ENCODE peak calls at places on chromosomes 5 and 9, in five cellular contexts. One of them, this sample, is unnamed.

GRCh38 chr5:31824886-31825774 is 186.2 kb downstream of the PDZD2 start:
- DNase-seq in upper lobe of left lung: no peak
- DNase-seq in HCT116: peak; percentile 61
- DNase-seq in prostate gland: peak; percentile 65
- DNase-seq in sigmoid colon: peak; percentile 68
- DNase-seq in this sample: no peak

GRCh38 chr5:59423021-59423420 is 470.5 kb downstream of the PDE4D start:
- DNase-seq in prostate gland: no peak
- DNase-seq in HCT116: no peak
- DNase-seq in upper lobe of left lung: no peak
- DNase-seq in sigmoid colon: no peak
- DNase-seq in this sample: no peak

GRCh38 chr9:33452828-33453271 is 5.5 kb upstream of the AQP3 start:
- DNase-seq in upper lobe of left lung: no peak
- DNase-seq in prostate gland: peak; percentile 62
- DNase-seq in HCT116: peak; percentile 63
- DNase-seq in sigmoid colon: no peak
- DNase-seq in this sample: no peak

GRCh38 chr9:90835206-90835605 is 33.6 kb downstream of the SYK start:
- DNase-seq in sigmoid colon: no peak
- DNase-seq in HCT116: no peak
- DNase-seq in prostate gland: no peak
- DNase-seq in upper lobe of left lung: no peak
- DNase-seq in this sample: no peak

GRCh38 chr9:93865245-93865644 is 89.9 kb downstream of the BARX1 start:
- DNase-seq in HCT116: no peak
- DNase-seq in prostate gland: no peak
- DNase-seq in sigmoid colon: no peak
- DNase-seq in upper lobe of left lung: peak; percentile 33
- DNase-seq in this sample: no peak

GRCh38 chr5:72380491-72381274 is 60.5 kb downstream of the PTCD2 start:
- DNase-seq in prostate gland: no peak
- DNase-seq in HCT116: no peak
- DNase-seq in sigmoid colon: no peak
- DNase-seq in upper lobe of left lung: peak; percentile 44
- DNase-seq in this sample: no peak

GRCh38 chr9:130866474-130866965 is 30.1 kb downstream of the QRFP start:
- DNase-seq in sigmoid colon: peak; percentile 82
- DNase-seq in upper lobe of left lung: no peak
- DNase-seq in HCT116: peak; percentile 92
- DNase-seq in prostate gland: peak; percentile 84
- DNase-seq in this sample: peak; percentile 73

GRCh38 chr9:123522921-123523320 is 166.9 kb downstream of the CRB2 start:
- DNase-seq in prostate gland: no peak
- DNase-seq in upper lobe of left lung: no peak
- DNase-seq in sigmoid colon: no peak
- DNase-seq in HCT116: no peak
- DNase-seq in this sample: no peak

GRCh38 chr9:35501941-35502340 is 12.0 kb downstream of the RUSC2 start:
- DNase-seq in HCT116: no peak
- DNase-seq in sigmoid colon: no peak
- DNase-seq in prostate gland: no peak
- DNase-seq in upper lobe of left lung: no peak
- DNase-seq in this sample: no peak

GRCh38 chr5:138770977-138771376 is 17.8 kb downstream of the CTNNA1 start:
- DNase-seq in sigmoid colon: no peak
- DNase-seq in upper lobe of left lung: no peak
- DNase-seq in HCT116: no peak
- DNase-seq in prostate gland: no peak
- DNase-seq in this sample: no peak

GRCh38 chr5:93807860-93808259 is 66.5 kb upstream of the POU5F2 start:
- DNase-seq in HCT116: no peak
- DNase-seq in sigmoid colon: no peak
- DNase-seq in upper lobe of left lung: no peak
- DNase-seq in prostate gland: no peak
- DNase-seq in this sample: no peak

GRCh38 chr5:128081111-128081865 is 2.3 kb upstream of the SLC12A2 start:
- DNase-seq in HCT116: peak; percentile 24
- DNase-seq in sigmoid colon: no peak
- DNase-seq in upper lobe of left lung: no peak
- DNase-seq in prostate gland: no peak
- DNase-seq in this sample: no peak

GRCh38 chr5:180201051-180201987 is 7.7 kb downstream of the RASGEF1C start:
- DNase-seq in upper lobe of left lung: peak; percentile 4
- DNase-seq in prostate gland: no peak
- DNase-seq in sigmoid colon: no peak
- DNase-seq in HCT116: peak; percentile 27
- DNase-seq in this sample: peak; percentile 54

GRCh38 chr5:140207250-140207954 is 32.4 kb downstream of the CYSTM1 start:
- DNase-seq in prostate gland: no peak
- DNase-seq in upper lobe of left lung: no peak
- DNase-seq in sigmoid colon: no peak
- DNase-seq in HCT116: no peak
- DNase-seq in this sample: no peak

GRCh38 chr9:14277202-14277601 is 36.7 kb downstream of the NFIB start:
- DNase-seq in prostate gland: peak; percentile 23
- DNase-seq in HCT116: peak; percentile 7
- DNase-seq in upper lobe of left lung: no peak
- DNase-seq in sigmoid colon: no peak
- DNase-seq in this sample: no peak

GRCh38 chr9:86557063-86557766 is 203.0 kb upstream of the TUT7 start:
- DNase-seq in HCT116: no peak
- DNase-seq in prostate gland: no peak
- DNase-seq in upper lobe of left lung: no peak
- DNase-seq in sigmoid colon: peak; percentile 81
- DNase-seq in this sample: no peak

GRCh38 chr9:96136992-96137665 is 164.8 kb downstream of the HSD17B3 start:
- DNase-seq in prostate gland: peak; percentile 82
- DNase-seq in upper lobe of left lung: peak; percentile 54
- DNase-seq in HCT116: no peak
- DNase-seq in sigmoid colon: peak; percentile 87
- DNase-seq in this sample: no peak

GRCh38 chr9:111825468-111826145 is 30.9 kb upstream of the SHOC1 start:
- DNase-seq in prostate gland: no peak
- DNase-seq in upper lobe of left lung: no peak
- DNase-seq in sigmoid colon: no peak
- DNase-seq in HCT116: no peak
- DNase-seq in this sample: no peak

GRCh38 chr9:129907196-129907595 is 71.9 kb downstream of the USP20 start:
- DNase-seq in sigmoid colon: no peak
- DNase-seq in HCT116: no peak
- DNase-seq in prostate gland: no peak
- DNase-seq in upper lobe of left lung: no peak
- DNase-seq in this sample: no peak

GRCh38 chr5:103041071-103041676 is 78.8 kb downstream of the GIN1 start:
- DNase-seq in HCT116: peak; percentile 49
- DNase-seq in upper lobe of left lung: no peak
- DNase-seq in sigmoid colon: no peak
- DNase-seq in prostate gland: no peak
- DNase-seq in this sample: no peak

GRCh38 chr5:10442581-10442980 is 902 bp downstream of the ROPN1L start:
- DNase-seq in HCT116: no peak
- DNase-seq in sigmoid colon: no peak
- DNase-seq in upper lobe of left lung: no peak
- DNase-seq in prostate gland: no peak
- DNase-seq in this sample: no peak

GRCh38 chr9:92506184-92506857 is 24.0 kb upstream of the ASPN start:
- DNase-seq in HCT116: no peak
- DNase-seq in prostate gland: no peak
- DNase-seq in sigmoid colon: peak; percentile 75
- DNase-seq in upper lobe of left lung: no peak
- DNase-seq in this sample: no peak

GRCh38 chr9:125189011-125189360 is 617 bp downstream of the PPP6C start:
- DNase-seq in sigmoid colon: peak; percentile 70
- DNase-seq in HCT116: no peak
- DNase-seq in prostate gland: peak; percentile 8
- DNase-seq in upper lobe of left lung: no peak
- DNase-seq in this sample: peak; percentile 91

GRCh38 chr5:154356256-154356655 is 89.5 kb upstream of the SAP30L start:
- DNase-seq in prostate gland: no peak
- DNase-seq in sigmoid colon: peak; percentile 40
- DNase-seq in upper lobe of left lung: no peak
- DNase-seq in HCT116: no peak
- DNase-seq in this sample: no peak

GRCh38 chr5:102778478-102778877 is 23.4 kb downstream of the PAM start:
- DNase-seq in upper lobe of left lung: no peak
- DNase-seq in sigmoid colon: no peak
- DNase-seq in prostate gland: no peak
- DNase-seq in HCT116: no peak
- DNase-seq in this sample: no peak

GRCh38 chr5:170368593-170368992 is 20.6 kb downstream of the KCNMB1 start:
- DNase-seq in upper lobe of left lung: no peak
- DNase-seq in HCT116: no peak
- DNase-seq in sigmoid colon: peak; percentile 32
- DNase-seq in prostate gland: no peak
- DNase-seq in this sample: no peak

GRCh38 chr5:150503977-150504620 is 3.8 kb upstream of the NDST1 start:
- DNase-seq in upper lobe of left lung: no peak
- DNase-seq in HCT116: no peak
- DNase-seq in prostate gland: peak; percentile 21
- DNase-seq in sigmoid colon: peak; percentile 73
- DNase-seq in this sample: peak; percentile 83

GRCh38 chr9:101443358-101443757 is 7.8 kb upstream of the ALDOB start:
- DNase-seq in upper lobe of left lung: peak; percentile 28
- DNase-seq in prostate gland: no peak
- DNase-seq in sigmoid colon: peak; percentile 69
- DNase-seq in HCT116: no peak
- DNase-seq in this sample: no peak

GRCh38 chr9:134698111-134698510 is 56.5 kb downstream of the COL5A1 start:
- DNase-seq in sigmoid colon: no peak
- DNase-seq in upper lobe of left lung: no peak
- DNase-seq in prostate gland: no peak
- DNase-seq in HCT116: no peak
- DNase-seq in this sample: no peak

GRCh38 chr9:137422668-137423000 is 328 bp downstream of the EXD3 start:
- DNase-seq in upper lobe of left lung: peak; percentile 91
- DNase-seq in HCT116: no peak
- DNase-seq in prostate gland: no peak
- DNase-seq in sigmoid colon: peak; percentile 69
- DNase-seq in this sample: peak; percentile 88

DNA sequence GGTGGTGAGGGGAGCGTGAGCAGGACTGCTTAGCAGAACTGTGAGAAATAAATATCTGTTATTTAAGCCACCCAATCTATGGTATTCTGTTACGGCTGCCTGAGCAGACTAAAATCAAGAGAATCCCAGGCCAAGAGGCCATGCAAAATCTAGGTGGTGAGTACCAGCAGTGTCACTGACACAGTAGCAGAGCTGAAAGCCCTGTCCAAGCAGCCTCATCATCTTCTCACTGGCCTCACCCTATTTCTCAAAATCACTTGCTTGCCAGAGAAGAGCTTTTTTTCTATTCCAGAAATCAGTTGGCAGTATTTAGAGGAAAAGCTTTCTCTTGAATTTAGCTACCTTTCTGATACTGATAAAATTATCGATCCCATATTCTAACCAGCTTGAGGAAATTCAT is 68.0 kb downstream of the RETREG1 start:
- DNase-seq in sigmoid colon: no peak
- DNase-seq in upper lobe of left lung: no peak
- DNase-seq in HCT116: no peak
- DNase-seq in prostate gland: no peak
- DNase-seq in this sample: no peak
- H3K27ac ChIP-seq in sigmoid colon: no peak overlapping the region
- H3K27ac ChIP-seq in upper lobe of left lung: no peak overlapping the region
- H3K27ac ChIP-seq in HCT116: no peak overlapping the region
- H3K27ac ChIP-seq in prostate gland: peak overlapping the region; percentile 30
- H3K27ac ChIP-seq in this sample: no peak overlapping the region

DNA sequence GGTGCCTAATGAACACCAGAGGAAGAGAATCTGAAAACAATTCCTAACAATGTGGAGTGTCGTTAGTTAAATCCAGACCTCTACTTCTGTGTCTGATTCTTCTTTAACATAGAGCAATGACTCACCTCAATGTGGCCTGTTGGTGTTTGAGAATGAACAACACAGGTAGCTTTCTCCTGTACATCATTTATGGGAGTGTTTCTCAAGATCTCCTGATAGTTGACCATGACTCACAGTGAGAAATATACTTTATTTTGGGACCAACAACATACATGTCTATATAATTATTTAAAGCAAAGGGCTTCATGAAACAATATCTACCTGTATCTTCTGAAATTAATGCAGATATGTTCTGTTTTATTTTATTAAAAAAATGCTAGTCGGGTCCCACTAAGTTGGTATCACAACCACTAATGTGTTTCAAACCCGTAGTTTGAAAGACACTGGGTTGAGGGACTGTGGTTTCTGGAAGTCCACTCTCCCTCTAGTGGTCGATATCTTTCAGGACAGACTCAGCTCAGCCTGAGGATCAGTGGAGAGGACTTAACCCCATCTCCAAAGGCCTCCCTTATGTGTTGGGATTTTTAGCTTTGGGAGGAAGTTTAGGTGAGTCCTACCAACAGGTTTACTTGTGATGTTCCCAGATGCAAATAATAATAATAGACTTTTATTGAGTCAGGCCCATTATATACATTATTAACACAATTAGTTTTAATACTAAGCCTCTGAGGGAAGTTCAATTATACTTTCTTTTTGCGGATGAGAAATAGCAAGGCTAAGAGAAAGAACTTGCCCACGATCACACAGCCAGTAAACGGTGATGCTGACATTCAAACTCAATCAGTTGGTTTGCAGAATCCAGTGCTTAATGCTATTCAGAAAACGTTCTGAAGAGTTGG is 70.0 kb upstream of the KLF9 start:
- DNase-seq in HCT116: peak; percentile 68
- DNase-seq in sigmoid colon: peak; percentile 80
- DNase-seq in upper lobe of left lung: no peak
- DNase-seq in prostate gland: peak; percentile 53
- DNase-seq in this sample: no peak
- TF ChIP-seq POLR2AphosphoS5 in HCT116: no peak
- TF ChIP-seq POLR2AphosphoS5 in sigmoid colon: peak; percentile 43
- TF ChIP-seq POLR2AphosphoS5 in upper lobe of left lung: no peak
- TF ChIP-seq POLR2AphosphoS5 in prostate gland: peak; percentile 60
- TF ChIP-seq POLR2AphosphoS5 in this sample: no peak

GRCh38 chr5:52774005-52774410 is 13.7 kb upstream of the ITGA1 start:
- DNase-seq in HCT116: no peak
- DNase-seq in prostate gland: no peak
- DNase-seq in upper lobe of left lung: no peak
- DNase-seq in sigmoid colon: no peak
- DNase-seq in this sample: no peak

GRCh38 chr5:52778784-52779183 is 8.9 kb upstream of the ITGA1 start:
- DNase-seq in prostate gland: no peak
- DNase-seq in HCT116: no peak
- DNase-seq in upper lobe of left lung: no peak
- DNase-seq in sigmoid colon: no peak
- DNase-seq in this sample: no peak

GRCh38 chr5:52779213-52779612 is 8.5 kb upstream of the ITGA1 start:
- DNase-seq in prostate gland: no peak
- DNase-seq in upper lobe of left lung: no peak
- DNase-seq in sigmoid colon: no peak
- DNase-seq in HCT116: no peak
- DNase-seq in this sample: no peak

GRCh38 chr5:52776116-52776515 is 11.6 kb upstream of the ITGA1 start:
- DNase-seq in HCT116: no peak
- DNase-seq in prostate gland: no peak
- DNase-seq in sigmoid colon: no peak
- DNase-seq in upper lobe of left lung: no peak
- DNase-seq in this sample: no peak

GRCh38 chr5:52777186-52777585 is 10.5 kb upstream of the ITGA1 start:
- DNase-seq in prostate gland: no peak
- DNase-seq in upper lobe of left lung: no peak
- DNase-seq in sigmoid colon: no peak
- DNase-seq in HCT116: no peak
- DNase-seq in this sample: no peak
- H3K4me3 ChIP-seq in prostate gland: no peak overlapping the region
- H3K4me3 ChIP-seq in upper lobe of left lung: no peak overlapping the region
- H3K4me3 ChIP-seq in sigmoid colon: no peak overlapping the region
- H3K4me3 ChIP-seq in HCT116: no peak overlapping the region
- H3K4me3 ChIP-seq in this sample: no peak overlapping the region

GRCh38 chr5:80070338-80071056 is 35.3 kb downstream of the THBS4 start:
- DNase-seq in prostate gland: no peak
- DNase-seq in upper lobe of left lung: no peak
- DNase-seq in HCT116: no peak
- DNase-seq in sigmoid colon: no peak
- DNase-seq in this sample: no peak
- H3K27ac ChIP-seq in prostate gland: no peak overlapping the region
- H3K27ac ChIP-seq in upper lobe of left lung: no peak overlapping the region
- H3K27ac ChIP-seq in HCT116: no peak overlapping the region
- H3K27ac ChIP-seq in sigmoid colon: no peak overlapping the region
- H3K27ac ChIP-seq in this sample: no peak overlapping the region